ENCODE peak calls at places on chromosomes 2 and 18, in five cellular contexts. H is neural crest cell; U is stimulated activated CD4-positive, alpha-beta T cell treated with anti-CD3 and anti-CD28 coated beads, Interleukin-12 subunit alpha, Interleukin-12 subunit beta, amount 100 ng/mL, for 24 hours; P is H7; I is skeletal muscle cell. K is an unnamed sample.
A peak's percentile ranks its signal among the peaks of the same experiment; 100 is the strongest.

GRCh38 chr18:48303883-48304282 is 105.3 kb downstream of the ZBTB7C start:
- DNase-seq in U (no peak), I (no peak), H (no peak), P (no peak), K (no peak)

GRCh38 chr2:128037624-128038023 is 9.8 kb upstream of the SAP130 start:
- DNase-seq in U (no peak), H (no peak), P (peak; percentile 14), I (no peak), K (no peak)

GRCh38 chr2:171266102-171266501 is 105.4 kb upstream of the TLK1 start:
- DNase-seq in I (no peak), P (no peak), H (no peak), U (no peak), K (no peak)

GRCh38 chr2:30371772-30372373 is 75.2 kb upstream of the LCLAT1 start:
- DNase-seq in P (no peak), I (no peak), H (no peak), U (no peak), K (no peak)

GRCh38 chr2:120291464-120292311 is 39.0 kb downstream of the RALB start:
- DNase-seq in P (no peak), U (no peak), I (no peak), H (no peak), K (no peak)

GRCh38 chr18:74836296-74837139 is 238.8 kb downstream of the ZNF407 start:
- DNase-seq in H (no peak), U (no peak), I (no peak), P (no peak), K (no peak)

GRCh38 chr2:5980351-5981054 is 288.3 kb downstream of the SOX11 start:
- DNase-seq in H (no peak), I (no peak), P (no peak), U (no peak), K (no peak)

GRCh38 chr2:216905649-216906048 is 45.8 kb upstream of the TNP1 start:
- DNase-seq in U (no peak), P (peak; percentile 39), H (no peak), I (no peak), K (no peak)

GRCh38 chr2:177038772-177039484 is 173.7 kb upstream of the HNRNPA3 start:
- DNase-seq in H (no peak), I (no peak), P (no peak), U (no peak), K (no peak)

GRCh38 chr18:55586841-55587240 is 1.2 kb downstream of the TCF4 start:
- DNase-seq in H (no peak), U (no peak), P (peak; percentile 7), I (no peak), K (no peak)

GRCh38 chr2:169452080-169452479 is 27.2 kb upstream of the BBS5 start:
- DNase-seq in P (peak; percentile 32), H (no peak), U (no peak), I (no peak), K (peak; percentile 4)

GRCh38 chr2:197356136-197356535 is 45.6 kb upstream of the ANKRD44 start:
- DNase-seq in U (no peak), I (no peak), H (no peak), P (peak; percentile 57), K (no peak)

GRCh38 chr2:116988303-116988702 is 826.2 kb upstream of the DDX18 start:
- DNase-seq in I (peak; percentile 15), P (no peak), H (no peak), U (no peak), K (no peak)

GRCh38 chr2:178234648-178235047 is 40.3 kb downstream of the OSBPL6 start:
- DNase-seq in H (no peak), U (no peak), I (peak; percentile 59), P (no peak), K (no peak)

GRCh38 chr2:232633413-232634318 is at the start of gene EFHD1:
- DNase-seq in U (peak; percentile 62), I (no peak), H (peak; percentile 70), P (peak; percentile 95), K (no peak)

GRCh38 chr18:76524900-76525698 is 30.1 kb upstream of the ZNF516 start:
- DNase-seq in H (peak; percentile 34), U (no peak), I (peak; percentile 12), P (peak; percentile 59), K (no peak)

GRCh38 chr2:164696634-164697033 is 75.4 kb upstream of the GRB14 start:
- DNase-seq in U (no peak), H (no peak), P (no peak), I (no peak), K (no peak)

GRCh38 chr2:23636412-23636811 is 251.4 kb downstream of the KLHL29 start:
- DNase-seq in H (no peak), P (peak; percentile 75), U (no peak), I (no peak), K (no peak)

GRCh38 chr2:241815477-241816430 is 6.8 kb downstream of the NEU4 start:
- DNase-seq in I (no peak), P (peak; percentile 67), U (no peak), H (no peak), K (no peak)

GRCh38 chr2:231412616-231412963 is 17.1 kb downstream of the B3GNT7 start:
- DNase-seq in P (no peak), I (no peak), H (no peak), U (no peak), K (no peak)

GRCh38 chr2:176781570-176782217 is 430.9 kb upstream of the HNRNPA3 start:
- DNase-seq in H (no peak), U (no peak), I (no peak), P (no peak), K (no peak)

GRCh38 chr2:160429248-160430000 is 64.2 kb downstream of the RBMS1 start:
- DNase-seq in H (no peak), I (no peak), U (no peak), P (no peak), K (no peak)

GRCh38 chr2:29423267-29423666 is 308.1 kb downstream of the CLIP4 start:
- DNase-seq in U (no peak), P (no peak), H (no peak), I (no peak), K (no peak)

GRCh38 chr2:161136194-161136593 is 24.0 kb upstream of the TANK start:
- DNase-seq in P (no peak), I (no peak), U (no peak), H (no peak), K (no peak)